ENCODE peak calls at places on chromosomes 3 and 15, in nine cellular contexts. V is astrocyte, H is IMR-90, E is heart left ventricle, B is K562, D is tibial artery, Z is uterus, U is right cardiac atrium, W is pancreas. S is an unnamed sample. For H3K4me1 and H3K9me3, the result is how much of the 10 kb centered on the place peaks cover.

GRCh38 chr3:3707858-3708768 is 91.1 kb upstream of the LRRN1 start:
- DNase-seq in V (no peak), W (peak), H (no peak), U (no peak), E (no peak), Z (no peak), D (no peak), B (no peak), S (no peak)

GRCh38 chr3:172249039-172249438 is 199.2 kb downstream of the GHSR start:
- DNase-seq in B (no peak), W (no peak), Z (no peak), U (no peak), V (peak), H (peak), E (no peak), D (no peak), S (no peak)

GRCh38 chr15:63041982-63042878 is at the start of gene TPM1:
- DNase-seq in U (peak), H (peak), D (peak), Z (peak), E (peak), W (peak), B (no peak), V (peak), S (peak)

GRCh38 chr3:34779092-34779491 is 860.2 kb upstream of the ARPP21 start:
- DNase-seq in V (no peak), B (no peak), W (no peak), Z (no peak), H (no peak), E (no peak), D (no peak), U (no peak), S (no peak)

GRCh38 chr3:169594402-169594801 is 69.1 kb downstream of the MECOM start:
- DNase-seq in U (no peak), W (no peak), Z (no peak), V (no peak), B (no peak), H (no peak), E (no peak), D (no peak), S (no peak)

GRCh38 chr3:99895706-99896441 is 78.2 kb downstream of the CMSS1 start:
- DNase-seq in E (no peak), D (no peak), H (peak), Z (no peak), V (peak), B (no peak), W (no peak), U (no peak), S (peak)

GRCh38 chr3:98809561-98809960 is 46.4 kb downstream of the ST3GAL6 start:
- DNase-seq in Z (no peak), E (no peak), V (no peak), H (no peak), B (no peak), D (no peak), W (no peak), U (no peak), S (no peak)

GRCh38 chr3:48681974-48682610 is 3.6 kb downstream of the NCKIPSD start:
- DNase-seq in D (no peak), U (no peak), H (no peak), V (no peak), E (no peak), W (no peak), B (no peak), Z (no peak), S (no peak)

GRCh38 chr3:134334901-134335280 is 39.4 kb downstream of the AMOTL2 start:
- DNase-seq in Z (no peak), U (no peak), W (no peak), B (no peak), D (peak), V (no peak), E (no peak), H (no peak), S (no peak)

GRCh38 chr3:126170073-126170916 is 10.1 kb downstream of the ALDH1L1 start:
- DNase-seq in Z (no peak), H (no peak), U (no peak), E (no peak), V (no peak), W (no peak), B (no peak), D (no peak), S (no peak)

GRCh38 chr3:129195731-129196256 is 12.1 kb upstream of the CNBP start:
- DNase-seq in E (no peak), B (no peak), V (peak), H (peak), U (peak), Z (peak), W (no peak), D (peak), S (peak)

GRCh38 chr3:14452676-14453367 is 50.4 kb downstream of the SLC6A6 start:
- DNase-seq in V (peak), E (peak), U (peak), W (peak), Z (peak), H (peak), D (peak), B (no peak), S (peak)

GRCh38 chr3:97863025-97863424 is 41.2 kb downstream of the CRYBG3 start:
- DNase-seq in W (no peak), V (peak), D (no peak), E (no peak), Z (no peak), H (peak), B (no peak), U (no peak), S (no peak)

GRCh38 chr15:70528270-70528706 is 235.1 kb downstream of the UACA start:
- DNase-seq in D (no peak), U (no peak), W (no peak), H (peak), B (no peak), Z (no peak), E (no peak), V (peak), S (no peak)

GRCh38 chr3:128226794-128227399 is 73.6 kb downstream of the EEFSEC start:
- DNase-seq in U (peak), W (peak), V (no peak), B (peak), D (no peak), E (no peak), Z (no peak), H (peak), S (no peak)

GRCh38 chr3:66997560-66998074 is 490 bp upstream of the KBTBD8 start:
- DNase-seq in Z (peak), B (peak), V (peak), U (no peak), H (peak), E (no peak), W (no peak), D (peak), S (no peak)

GRCh38 chr3:187957209-187957981 is 196.6 kb upstream of the LPP start:
- DNase-seq in Z (no peak), W (no peak), V (peak), D (no peak), E (no peak), U (no peak), H (no peak), B (no peak), S (no peak)

GRCh38 chr3:170997966-170998913 is 28.3 kb downstream of the SLC2A2 start:
- DNase-seq in Z (no peak), W (no peak), U (no peak), E (no peak), D (no peak), H (peak), V (peak), B (no peak), S (peak)

GRCh38 chr3:105260385-105260784 is 106.3 kb upstream of the ALCAM start:
- DNase-seq in B (no peak), W (no peak), U (no peak), H (no peak), Z (no peak), E (no peak), D (no peak), V (no peak), S (no peak)

GRCh38 chr15:26243382-26243781 is 380.3 kb upstream of the ATP10A start:
- DNase-seq in B (no peak), D (no peak), U (no peak), W (no peak), H (no peak), V (no peak), Z (no peak), E (no peak), S (no peak)

GRCh38 chr15:71812966-71813722 is 2.8 kb downstream of the NR2E3 start:
- DNase-seq in H (no peak), D (no peak), E (no peak), W (no peak), Z (no peak), U (peak), V (no peak), B (no peak), S (no peak)

GRCh38 chr3:171157286-171157685 is 130.8 kb upstream of the SLC2A2 start:
- DNase-seq in E (peak), B (no peak), H (no peak), Z (peak), D (no peak), W (no peak), V (no peak), U (peak), S (no peak)

GRCh38 chr3:56885879-56886647 is 84.3 kb upstream of the ARHGEF3 start:
- DNase-seq in H (no peak), Z (no peak), W (no peak), U (no peak), B (no peak), D (no peak), E (no peak), V (no peak), S (no peak)

GRCh38 chr3:189635385-189635784 is 4.2 kb downstream of the TP63 start:
- DNase-seq in B (no peak), D (no peak), Z (no peak), V (no peak), U (no peak), H (no peak), W (no peak), E (no peak), S (no peak)

GRCh38 chr3:78317774-78318173 is 1277.9 kb downstream of the ROBO2 start:
- DNase-seq in D (no peak), V (no peak), H (no peak), B (no peak), Z (no peak), U (no peak), E (no peak), W (no peak), S (no peak)

GRCh38 chr15:56913241-56913640 is 5.2 kb upstream of the TCF12 start:
- DNase-seq in W (no peak), B (no peak), H (no peak), Z (no peak), E (no peak), U (no peak), D (no peak), V (no peak), S (no peak)

GRCh38 chr3:64444619-64445317 is 219.5 kb upstream of the PRICKLE2 start:
- DNase-seq in H (no peak), V (no peak), B (no peak), U (peak), W (no peak), D (no peak), E (no peak), Z (no peak), S (no peak)

GRCh38 chr3:151379083-151379734 is 5.3 kb downstream of the P2RY12 start:
- DNase-seq in W (peak), D (no peak), V (no peak), Z (no peak), H (no peak), B (peak), U (peak), E (no peak), S (peak)

GRCh38 chr3:20078194-20078709 is 38.0 kb downstream of the KAT2B start:
- DNase-seq in D (no peak), U (no peak), E (no peak), V (no peak), B (no peak), H (no peak), Z (no peak), W (no peak), S (no peak)

GRCh38 chr3:195366200-195366910 is 76.5 kb downstream of the ACAP2 start:
- DNase-seq in Z (no peak), B (no peak), W (no peak), D (no peak), V (no peak), E (no peak), U (no peak), H (no peak), S (no peak)

GRCh38 chr15:39837454-39837853 is 54.8 kb upstream of the FSIP1 start:
- DNase-seq in U (no peak), E (no peak), Z (no peak), V (no peak), W (no peak), B (no peak), D (no peak), H (no peak), S (no peak)

GRCh38 chr15:39830166-39830565 is 47.5 kb upstream of the FSIP1 start:
- DNase-seq in W (no peak), Z (no peak), E (no peak), H (no peak), D (no peak), B (no peak), V (no peak), U (no peak), S (no peak)

GRCh38 chr15:39835550-39835949 is 52.9 kb upstream of the FSIP1 start:
- DNase-seq in B (no peak), W (no peak), U (no peak), V (no peak), D (no peak), E (no peak), Z (no peak), H (no peak), S (no peak)

GRCh38 chr15:39834256-39834655 is 51.6 kb upstream of the FSIP1 start:
- DNase-seq in E (no peak), Z (no peak), U (no peak), H (peak), W (no peak), B (no peak), V (peak), D (no peak), S (no peak)

GRCh38 chr15:39833515-39833981 is 50.9 kb upstream of the FSIP1 start:
- DNase-seq in U (no peak), B (no peak), V (peak), E (no peak), D (no peak), Z (no peak), W (no peak), H (peak), S (peak)
- H3K4me1 ChIP-seq in U (under half), B (under half), V (under half), E (under half), D (under half), Z (under half), W (under half), H (under half), S (under half)

GRCh38 chr15:74202461-74203401 is at the start of gene STRA6:
- DNase-seq in U (no peak), E (no peak), W (no peak), B (peak), D (no peak), H (no peak), Z (no peak), V (peak), S (no peak)
- H3K27ac ChIP-seq in U (no peak), E (no peak), W (no peak), B (no peak), D (peak), H (no peak), Z (peak), V (peak), S (no peak)

DNA sequence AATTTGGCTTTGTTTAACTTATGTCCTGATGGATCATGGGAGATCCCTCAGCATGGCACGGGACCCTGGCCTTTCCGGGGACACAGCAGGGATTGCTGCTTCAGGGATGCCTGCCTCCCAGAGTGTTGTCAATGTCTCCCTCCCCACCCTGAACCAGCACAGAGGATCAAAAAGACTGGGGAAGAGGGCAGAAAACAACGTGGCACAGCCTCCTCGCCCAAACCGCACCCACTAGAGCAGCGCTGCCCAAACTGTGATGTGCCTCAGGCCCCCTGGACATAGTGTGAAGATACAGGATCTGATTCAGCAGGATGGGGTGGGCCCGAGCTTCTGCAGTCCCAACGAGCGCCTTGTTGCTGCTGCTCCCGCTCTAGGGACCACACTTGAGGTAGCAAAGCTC is 34.5 kb downstream of the SLC6A20 start:
- DNase-seq in H (no peak), Z (no peak), D (no peak), E (no peak), U (no peak), B (no peak), V (no peak), W (no peak), S (no peak)
- H3K9me3 ChIP-seq in H (under half), Z (under half), D (under half), E (under half), U (under half), B (under half), V (under half), W (under half), S (under half)

GRCh38 chr3:42165211-42165610 is 74.1 kb downstream of the TRAK1 start:
- DNase-seq in H (no peak), Z (no peak), B (no peak), V (no peak), W (no peak), U (no peak), D (no peak), E (no peak), S (no peak)
- H3K4me1 ChIP-seq in H (under half), Z (under half), B (under half), V (under half), W (under half), U (under half), D (under half), E (half or more), S (under half)

DNA sequence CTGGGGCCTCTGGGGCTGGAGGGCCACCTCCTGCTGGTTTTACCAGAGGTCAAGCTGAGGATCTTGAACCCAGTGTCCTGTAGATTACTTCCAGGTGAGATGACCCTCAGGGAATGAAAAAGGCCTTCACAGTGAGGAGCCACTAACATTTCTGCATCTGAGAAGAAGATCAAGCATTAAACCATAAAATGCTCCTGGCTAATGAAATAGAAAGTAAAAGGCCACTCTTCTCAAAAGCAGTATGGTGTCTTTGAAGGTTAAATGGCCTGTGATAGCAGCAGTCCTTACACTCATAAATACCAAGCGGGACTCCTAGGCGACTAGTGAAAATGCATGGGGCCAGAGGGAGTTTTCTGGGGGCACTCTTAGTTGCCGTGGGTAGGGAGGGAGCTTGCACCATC is 47.0 kb upstream of the RGMA start:
- DNase-seq in Z (no peak), H (no peak), U (no peak), W (no peak), B (no peak), V (no peak), E (no peak), D (no peak), S (no peak)
- H3K27ac ChIP-seq in Z (no peak), H (no peak), U (no peak), W (no peak), B (no peak), V (no peak), E (no peak), D (no peak), S (no peak)

DNA sequence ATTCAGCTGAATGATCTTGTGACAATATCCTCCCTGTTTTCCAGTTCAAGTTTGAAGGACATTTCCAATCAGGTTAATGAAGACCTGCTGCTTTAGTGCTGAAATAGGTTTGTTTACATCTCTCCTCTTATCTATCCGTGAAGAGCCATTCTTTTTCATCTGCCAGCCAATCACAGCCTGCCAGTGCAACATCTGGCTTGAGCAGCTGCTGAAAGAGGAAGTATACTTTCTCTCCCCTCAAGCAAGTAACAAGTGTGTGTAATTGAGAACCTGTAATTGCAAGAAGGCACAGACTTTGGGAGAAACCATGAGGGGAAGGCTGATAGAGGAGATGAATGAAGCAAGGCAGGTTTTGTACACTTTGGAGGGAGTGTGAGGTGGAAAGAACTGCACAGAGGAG is 404.3 kb downstream of the AGBL1 start:
- DNase-seq in H (no peak), Z (no peak), V (no peak), E (no peak), W (no peak), U (no peak), D (no peak), B (no peak), S (no peak)
- H3K9me3 ChIP-seq in H (under half), Z (under half), V (under half), E (under half), W (under half), U (under half), D (under half), B (under half), S (under half)

DNA sequence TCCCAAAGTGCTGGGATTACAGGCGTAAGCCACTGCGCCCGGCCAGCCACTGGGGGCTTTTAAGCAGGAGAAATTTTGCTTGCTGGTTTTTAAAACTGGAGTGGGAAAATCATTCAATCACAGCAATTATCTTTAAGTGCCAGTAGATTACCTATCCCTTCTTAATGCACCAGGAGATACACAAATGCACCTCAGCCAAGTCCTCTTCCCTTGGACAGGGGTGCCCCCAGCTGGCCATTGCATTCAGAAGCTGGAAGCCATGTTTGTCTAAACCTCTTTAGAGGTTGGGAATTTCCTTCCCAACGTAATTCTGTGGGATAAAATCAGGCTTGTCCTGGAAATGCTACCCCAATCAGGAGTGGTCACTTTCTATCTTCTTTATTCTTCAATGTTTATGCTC is 26.6 kb downstream of the MIX23 start:
- DNase-seq in W (peak), H (peak), U (no peak), B (no peak), V (peak), Z (no peak), E (no peak), D (no peak), S (no peak)
- H3K4me1 ChIP-seq in W (under half), H (under half), U (under half), B (under half), V (under half), Z (under half), E (under half), D (under half), S (under half)

GRCh38 chr3:13077431-13078157 is 4.4 kb upstream of the IQSEC1 start:
- DNase-seq in B (no peak), V (no peak), W (peak), Z (peak), U (peak), H (no peak), E (peak), D (peak), S (no peak)
- H3K27ac ChIP-seq in B (no peak), V (no peak), W (no peak), Z (no peak), U (peak), H (no peak), E (peak), D (peak), S (no peak)